ENCODE peak calls at places on chromosomes 2 and 18, in four cellular contexts. N is A549, X is K562, K is HepG2. Q is an unnamed sample.

GRCh38 chr18:21599585-21600525 is 649 bp downstream of the ESCO1 start:
- DNase-seq in K (peak), X (peak), N (no peak), Q (no peak)

GRCh38 chr2:95667480-95667879 is 75.7 kb downstream of the TRIM43 start:
- DNase-seq in N (no peak), X (no peak), K (no peak), Q (no peak)

GRCh38 chr2:227884511-227884947 is 13.1 kb downstream of the DAW1 start:
- DNase-seq in X (peak), K (peak), N (peak), Q (peak)

GRCh38 chr18:21682276-21683051 is 22.1 kb downstream of the ABHD3 start:
- DNase-seq in N (no peak), K (no peak), X (no peak), Q (no peak)

GRCh38 chr2:88711331-88711730 is 19.9 kb downstream of the RPIA start:
- DNase-seq in K (no peak), X (no peak), N (no peak), Q (no peak)

GRCh38 chr2:47656715-47657600 is 126.0 kb upstream of the MSH6 start:
- DNase-seq in X (no peak), N (no peak), K (no peak), Q (no peak)

GRCh38 chr2:101556033-101556459 is 81.1 kb upstream of the RFX8 start:
- DNase-seq in X (no peak), N (no peak), K (peak), Q (no peak)

GRCh38 chr2:239531456-239532304 is 130.9 kb upstream of the HDAC4 start:
- DNase-seq in N (no peak), K (no peak), X (no peak), Q (no peak)

GRCh38 chr18:25113081-25113480 is 238.9 kb downstream of the ZNF521 start:
- DNase-seq in K (no peak), X (no peak), N (no peak), Q (no peak)

GRCh38 chr2:96374211-96374951 is 38.8 kb downstream of the NCAPH start:
- DNase-seq in N (no peak), K (no peak), X (no peak), Q (no peak)

GRCh38 chr18:67475673-67476072 is 40.8 kb downstream of the DSEL start:
- DNase-seq in K (no peak), X (no peak), N (no peak), Q (no peak)

GRCh38 chr18:47399475-47399874 is 148.0 kb upstream of the SKOR2 start:
- DNase-seq in K (no peak), X (no peak), N (no peak), Q (no peak)

DNA sequence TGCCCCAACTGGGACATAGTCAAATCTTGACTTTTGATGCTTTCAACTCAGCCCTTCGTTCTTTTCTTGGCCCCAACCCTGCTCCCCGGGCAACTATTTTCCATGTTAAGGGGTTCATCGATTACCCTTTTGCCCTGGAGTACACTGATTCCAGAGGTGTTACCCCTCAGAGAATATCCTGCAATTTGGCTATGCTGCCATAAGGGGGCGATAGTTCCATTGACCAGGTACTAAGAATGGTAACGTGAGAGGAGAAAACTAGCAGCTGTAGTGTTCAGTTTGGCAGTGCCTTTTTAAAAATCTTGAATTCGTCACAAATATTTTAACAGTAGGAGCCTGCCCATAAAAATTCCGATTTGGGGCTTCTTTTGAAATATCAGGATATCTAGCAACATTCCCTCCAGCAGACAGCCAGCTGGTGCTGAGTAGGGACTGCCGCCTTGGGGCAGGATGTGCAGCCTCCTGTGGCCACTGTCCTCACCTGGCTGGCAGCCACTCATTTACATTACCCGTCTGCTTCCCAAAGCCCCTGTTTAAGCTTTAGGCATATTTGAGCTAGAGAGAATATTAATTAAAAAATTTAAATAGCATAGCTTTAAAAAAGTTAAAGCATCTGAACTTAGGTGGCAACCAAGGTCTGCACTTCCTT is 146.3 kb upstream of the SKOR2 start:
- DNase-seq in N (peak), X (peak), K (peak), Q (no peak)
- TF ChIP-seq RNF2 in N (no peak), X (no peak), K (no peak), Q (no peak)

DNA sequence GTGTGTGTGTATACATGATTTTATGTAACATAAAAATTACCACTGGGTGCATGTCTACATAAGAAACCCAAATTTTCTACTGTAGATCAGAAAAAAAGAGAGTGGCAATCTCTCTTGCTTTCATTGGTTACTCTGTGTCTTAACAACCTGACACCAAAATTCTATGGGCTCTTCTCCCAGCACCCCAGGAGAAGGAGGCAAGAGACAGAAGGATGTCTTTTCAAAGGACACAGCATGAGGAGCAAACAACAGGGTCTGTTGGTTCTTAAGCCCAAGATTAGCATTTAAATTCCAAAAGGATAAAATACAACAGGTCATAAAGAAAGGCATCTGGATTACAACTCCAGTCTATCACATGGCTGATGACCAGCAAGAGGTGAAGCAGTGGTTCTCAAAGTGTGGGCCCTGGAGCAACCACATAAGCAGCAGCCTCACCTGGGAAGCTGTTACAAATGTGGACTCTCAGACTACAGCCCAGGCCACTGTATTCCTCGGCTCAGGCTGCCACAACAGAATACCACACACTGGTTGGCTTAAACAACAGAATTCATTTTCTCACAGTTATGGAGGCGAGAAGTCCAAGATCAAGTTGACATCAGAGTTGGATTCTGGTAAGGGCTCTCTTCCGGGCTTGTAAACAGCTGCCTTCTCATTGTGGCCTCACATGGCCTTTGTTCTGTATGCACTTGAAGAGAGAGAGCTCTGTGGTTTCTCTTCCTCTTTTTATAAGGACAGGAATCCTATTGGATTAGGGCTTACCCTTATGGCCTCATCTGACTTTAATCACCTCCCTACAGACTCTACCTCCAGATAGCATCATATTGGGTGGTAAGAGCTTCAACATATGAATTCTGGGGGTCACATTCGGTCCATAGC is 79.8 kb upstream of the RNF152 start:
- DNase-seq in K (no peak), X (no peak), N (no peak), Q (no peak)
- TF ChIP-seq RNF2 in K (no peak), X (no peak), N (no peak), Q (no peak)

GRCh38 chr2:54054271-54054670 is 61.1 kb upstream of the ACYP2 start:
- DNase-seq in N (no peak), K (no peak), X (no peak), Q (no peak)

GRCh38 chr2:54053830-54054229 is 61.6 kb upstream of the ACYP2 start:
- DNase-seq in N (no peak), K (no peak), X (no peak), Q (no peak)

GRCh38 chr2:54058449-54058848 is 57.0 kb upstream of the ACYP2 start:
- DNase-seq in X (no peak), N (no peak), K (no peak), Q (no peak)

GRCh38 chr2:54052825-54053718 is 62.3 kb upstream of the ACYP2 start:
- DNase-seq in X (no peak), N (no peak), K (no peak), Q (no peak)

DNA sequence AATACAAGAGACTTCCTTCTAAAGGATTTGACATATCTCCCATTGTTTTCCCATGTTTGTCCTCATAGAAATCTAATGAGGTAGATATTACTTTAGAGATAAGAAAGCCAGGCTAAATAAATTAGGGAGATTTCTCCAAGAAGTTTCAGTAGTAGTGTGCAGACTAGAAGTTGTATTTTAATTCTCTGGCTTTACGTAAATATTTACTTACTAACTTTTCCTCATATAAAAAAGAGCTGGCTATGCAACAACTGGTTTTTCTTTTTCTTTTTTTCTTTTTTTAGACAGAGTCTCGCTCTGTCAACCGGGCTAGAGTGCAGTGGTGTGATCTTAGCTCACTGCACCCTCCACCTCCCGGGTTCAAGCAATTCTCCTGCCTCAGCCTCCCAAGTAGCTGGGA is 60.6 kb upstream of the ACYP2 start:
- DNase-seq in X (no peak), N (no peak), K (no peak), Q (no peak)
- TF ChIP-seq RNF2 in X (no peak), N (no peak), K (no peak), Q (no peak)

DNA sequence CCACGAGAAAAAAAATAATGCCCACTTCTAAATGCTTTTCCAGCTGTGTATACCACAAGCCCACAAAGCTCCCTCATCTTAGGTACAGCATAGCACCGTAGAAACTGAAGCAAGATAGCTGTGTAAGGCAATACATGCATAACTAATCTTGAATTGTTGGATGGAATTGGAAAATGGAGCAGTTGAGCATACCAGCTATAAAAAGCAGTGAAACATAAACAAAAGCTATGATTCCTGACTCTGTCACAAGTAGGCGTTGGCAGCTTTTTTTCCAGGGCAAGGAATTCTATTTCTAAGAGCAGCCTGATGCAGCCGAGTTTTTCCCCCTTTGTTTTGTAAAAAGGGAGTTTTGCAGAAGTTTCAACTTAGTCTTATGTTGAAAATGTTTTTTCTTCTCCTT is 32.4 kb downstream of the MOGAT1 start:
- DNase-seq in X (no peak), K (no peak), N (no peak), Q (no peak)
- TF ChIP-seq RNF2 in X (no peak), K (no peak), N (no peak), Q (no peak)

DNA sequence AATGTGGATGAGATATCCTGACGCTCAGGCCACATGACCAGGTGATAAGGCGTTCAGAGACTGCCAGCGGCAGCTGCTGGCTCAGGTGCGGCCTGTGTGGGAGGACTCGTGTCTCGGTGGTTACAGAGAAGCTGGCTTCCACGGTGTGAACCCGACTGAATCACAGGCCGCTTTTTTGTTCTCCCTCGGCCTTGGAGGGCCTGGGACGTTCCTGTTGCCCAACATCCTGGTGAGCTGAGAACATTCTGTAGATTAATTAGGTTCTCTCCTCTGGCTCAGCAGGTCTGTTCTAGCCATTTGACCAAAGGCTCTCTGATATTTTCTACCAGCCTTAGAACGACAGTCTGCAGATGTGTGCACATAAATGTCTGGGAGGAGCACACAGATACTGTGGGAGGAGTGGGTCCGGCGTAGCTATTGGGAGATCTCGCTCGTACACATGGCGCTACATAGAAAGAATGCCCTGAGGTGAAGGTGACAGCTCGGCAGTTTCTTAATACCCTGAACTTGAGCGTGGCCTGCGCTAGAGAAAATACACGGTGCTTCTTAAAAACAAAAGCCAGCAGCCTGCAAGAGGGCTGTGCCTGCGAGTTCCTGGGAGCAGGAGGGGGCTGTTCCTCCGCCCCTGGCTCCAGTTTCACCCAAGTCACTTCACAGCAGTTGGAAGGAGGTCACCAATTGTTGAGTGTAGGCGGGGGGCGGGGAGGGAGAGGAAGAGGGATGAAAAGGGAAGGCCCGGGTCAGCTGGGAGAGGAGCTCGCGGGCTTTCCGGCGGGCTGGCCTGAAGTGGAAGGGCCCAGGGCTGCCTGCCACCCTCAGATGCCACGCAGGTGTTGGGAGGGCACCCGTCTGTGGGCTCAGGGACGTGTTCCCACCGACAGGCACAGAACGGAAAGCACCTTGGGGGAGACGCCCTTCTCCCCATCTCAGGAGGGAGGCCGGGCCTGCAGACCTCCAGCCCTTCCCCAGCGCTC is 124.6 kb upstream of the ZNF516 start:
- DNase-seq in X (no peak), N (no peak), K (no peak), Q (no peak)
- TF ChIP-seq RNF2 in X (no peak), N (no peak), K (no peak), Q (no peak)

DNA sequence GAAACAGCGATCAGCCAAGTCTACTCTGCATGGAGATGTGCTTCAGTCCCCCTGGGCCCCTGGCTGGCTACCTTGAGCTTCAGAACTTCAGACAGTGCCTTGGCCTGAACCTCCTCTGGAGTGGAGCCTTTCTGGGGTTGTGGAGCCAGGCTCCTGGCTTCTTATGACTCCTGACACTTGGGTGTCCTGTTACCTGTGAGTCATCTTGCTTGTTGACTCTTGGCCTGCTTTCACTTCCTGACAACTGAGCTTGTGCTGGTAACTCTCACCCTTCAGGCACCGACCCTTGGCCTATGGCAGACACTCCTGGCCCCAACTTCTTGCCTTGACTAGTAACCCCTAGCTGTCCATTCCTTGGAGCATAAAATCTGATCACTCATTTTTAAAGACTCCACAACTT is 46.5 kb upstream of the VIT start:
- DNase-seq in N (peak), K (peak), X (no peak), Q (no peak)
- TF ChIP-seq RNF2 in N (no peak), K (no peak), X (no peak), Q (no peak)

DNA sequence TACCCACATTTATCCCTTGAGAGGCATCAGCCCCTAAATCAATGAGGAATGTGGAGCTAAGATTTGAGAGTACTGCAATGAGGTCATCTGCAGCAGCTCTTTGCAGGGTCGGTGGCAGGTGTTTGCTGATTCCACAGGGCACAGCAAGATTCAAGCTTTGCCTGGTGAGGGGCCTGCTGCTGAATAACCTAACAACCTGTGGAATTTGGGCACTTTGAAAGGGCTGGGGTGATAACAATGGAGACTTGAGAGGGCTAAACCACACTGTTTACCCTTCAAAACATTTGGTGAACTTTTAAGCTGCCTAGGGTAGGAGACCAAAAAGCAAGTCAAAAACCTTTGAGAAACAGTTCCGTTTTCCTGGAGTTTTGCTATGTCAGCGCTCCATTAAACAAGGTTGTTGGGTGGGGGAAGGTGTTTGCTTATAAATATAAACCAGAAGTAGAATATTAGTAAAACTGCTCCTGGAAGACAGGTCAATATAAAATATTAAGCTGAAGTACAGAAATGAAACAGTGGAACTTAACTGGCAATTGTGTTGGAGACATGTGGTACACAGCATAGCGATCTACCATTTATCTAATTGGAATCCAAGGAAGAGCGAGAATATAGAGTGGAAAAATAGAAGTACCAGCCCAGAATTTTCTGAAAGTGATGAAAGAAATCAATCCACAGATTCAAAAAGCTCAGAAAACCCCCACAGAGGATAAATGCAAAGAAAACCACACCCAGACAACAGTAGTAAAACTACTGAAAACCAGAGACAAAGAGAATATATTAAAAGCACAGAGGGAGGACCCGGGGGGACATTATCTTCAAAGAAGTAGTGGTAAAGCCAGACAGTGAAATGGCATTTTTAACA is 15.7 kb downstream of the COPS8 start:
- DNase-seq in K (no peak), X (no peak), N (no peak), Q (peak)
- TF ChIP-seq RNF2 in K (no peak), X (no peak), N (no peak), Q (no peak)

DNA sequence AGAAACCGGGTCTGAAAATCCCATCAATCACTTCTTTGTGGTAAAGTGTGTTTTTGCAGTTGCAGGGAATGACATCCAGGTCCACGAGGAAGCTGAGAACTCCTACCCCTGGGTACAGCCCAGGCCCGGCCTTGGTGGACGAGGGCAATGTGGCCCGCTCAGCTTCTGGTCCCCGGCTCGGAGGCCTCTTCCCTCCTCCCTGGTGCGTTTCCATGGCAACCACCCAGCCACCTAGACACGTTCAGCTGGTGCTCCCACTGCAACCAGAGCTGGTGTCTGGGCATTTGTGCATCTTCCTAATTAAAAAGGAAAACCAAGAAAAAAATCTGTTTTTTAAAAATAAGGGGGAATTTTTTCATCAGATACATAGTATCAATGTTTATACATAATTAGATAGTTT is 603.6 kb upstream of the SALL3 start:
- DNase-seq in N (no peak), K (no peak), X (no peak), Q (no peak)
- TF ChIP-seq RNF2 in N (no peak), K (no peak), X (no peak), Q (no peak)

DNA sequence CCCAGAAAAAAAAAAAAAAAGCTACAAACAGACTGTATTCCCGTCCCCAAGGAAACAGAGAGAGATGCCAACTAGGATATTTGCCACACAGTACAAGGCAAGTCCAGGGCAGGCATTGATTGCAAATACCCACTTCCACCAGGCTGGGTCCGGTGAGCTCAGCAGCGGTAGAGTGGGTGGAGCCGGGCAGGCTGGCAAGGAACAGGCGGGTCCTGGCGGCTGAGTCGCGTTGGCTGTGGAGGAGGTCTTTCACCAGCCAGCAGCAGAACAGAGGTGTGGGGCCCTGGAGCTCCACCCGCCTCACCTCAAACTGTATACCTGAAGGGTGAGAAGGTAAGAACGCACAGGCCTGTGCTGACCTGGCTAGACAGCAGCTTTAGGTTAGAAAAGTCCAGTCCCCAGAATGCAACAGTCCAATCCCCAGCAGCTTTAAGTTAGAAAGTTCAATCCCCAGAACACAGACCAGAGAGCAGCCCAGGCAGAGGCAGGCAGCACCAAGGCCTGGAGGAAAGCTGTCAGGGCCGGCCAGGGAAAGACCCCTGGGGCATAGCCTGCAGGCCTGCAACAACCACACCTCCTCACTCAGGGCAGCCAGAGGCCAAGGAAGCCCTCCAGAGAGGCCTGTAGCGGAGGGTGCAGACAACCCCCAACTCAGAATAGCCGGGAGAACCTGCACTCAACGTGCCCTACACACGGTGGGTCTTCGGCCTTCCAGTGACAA is 21.9 kb upstream of the MTERF4 start:
- DNase-seq in X (no peak), N (no peak), K (no peak), Q (no peak)
- TF ChIP-seq RNF2 in X (no peak), N (no peak), K (no peak), Q (no peak)

GRCh38 chr2:37326285-37326684 is 1.7 kb upstream of the PRKD3 start:
- DNase-seq in K (no peak), X (no peak), N (peak), Q (no peak)
- TF ChIP-seq RNF2 in K (no peak), X (no peak), N (no peak), Q (no peak)

Q was measured in H1.